ENCODE peak calls at places on chromosomes 12 and 14, in four cellular contexts. X is GM20000, Z is substantia nigra, R is NCI-H2171. G is an unnamed sample.

GRCh38 chr14:103925316-103925715 is 2.9 kb upstream of the TDRD9 start:
- DNase-seq in R (no peak), Z (no peak), X (no peak), G (no peak)

GRCh38 chr12:53973093-53974042 is at the start of gene HOXC11:
- DNase-seq in Z (no peak), R (no peak), X (no peak), G (peak; percentile 75)

GRCh38 chr14:94673781-94674231 is 61.6 kb downstream of the SERPINA3 start:
- DNase-seq in Z (no peak), R (no peak), X (no peak), G (no peak)

GRCh38 chr14:79890527-79890926 is 320.8 kb downstream of the DIO2 start:
- DNase-seq in X (no peak), Z (no peak), R (no peak), G (no peak)

GRCh38 chr14:39030209-39030608 is 72.8 kb downstream of the SEC23A start:
- DNase-seq in Z (no peak), R (no peak), X (no peak), G (no peak)

GRCh38 chr12:105235299-105235746 is 651 bp downstream of the APPL2 start:
- DNase-seq in X (peak; percentile 22), R (no peak), Z (no peak), G (peak; percentile 33)

GRCh38 chr12:113604666-113605065 is 133.0 kb upstream of the LHX5 start:
- DNase-seq in R (no peak), Z (no peak), X (no peak), G (no peak)

GRCh38 chr14:63787995-63788946 is 60.4 kb upstream of the SGPP1 start:
- DNase-seq in Z (no peak), X (no peak), R (no peak), G (peak; percentile 31)

GRCh38 chr12:45703942-45704341 is 25.6 kb upstream of the ARID2 start:
- DNase-seq in X (no peak), Z (no peak), R (no peak), G (peak; percentile 53)

GRCh38 chr14:42624980-42625761 is 1018.5 kb downstream of the LRFN5 start:
- DNase-seq in Z (no peak), X (no peak), R (no peak), G (no peak)

GRCh38 chr12:114625294-114625851 is 58.6 kb downstream of the TBX3 start:
- DNase-seq in Z (no peak), R (no peak), X (peak; percentile 52), G (peak; percentile 55)

GRCh38 chr12:25992026-25992782 is 33.7 kb downstream of the RASSF8 start:
- DNase-seq in X (no peak), Z (no peak), R (no peak), G (no peak)

GRCh38 chr14:99951085-99951484 is 114.1 kb upstream of the EVL start:
- DNase-seq in X (no peak), Z (no peak), R (no peak), G (no peak)

GRCh38 chr14:63432888-63433552 is 110.2 kb downstream of the PPP2R5E start:
- DNase-seq in Z (no peak), X (no peak), R (no peak), G (no peak)

GRCh38 chr12:67173258-67173657 is 95.9 kb upstream of the CAND1 start:
- DNase-seq in Z (no peak), X (no peak), R (no peak), G (no peak)

GRCh38 chr12:108609535-108610335 is 11.9 kb upstream of the TMEM119 start:
- DNase-seq in X (no peak), R (no peak), Z (no peak), G (peak; percentile 69)

GRCh38 chr12:67747869-67748760 is 99.6 kb downstream of the DYRK2 start:
- DNase-seq in X (no peak), R (no peak), Z (no peak), G (peak; percentile 82)

GRCh38 chr12:127293507-127294310 is 973.3 kb upstream of the TMEM132C start:
- DNase-seq in X (no peak), R (no peak), Z (peak; percentile 42), G (peak; percentile 78)

GRCh38 chr14:75523771-75524171 is 1.5 kb downstream of the BATF start:
- DNase-seq in Z (no peak), X (no peak), R (no peak), G (peak; percentile 58)

GRCh38 chr14:38662781-38663180 is 406.9 kb upstream of the CLEC14A start:
- DNase-seq in X (no peak), R (no peak), Z (no peak), G (no peak)